ENCODE peak calls at places on chromosomes 3 and 15, in four cellular contexts. Y is dorsolateral prefrontal cortex, A is A549, R is PC-9. L is an unnamed sample.

GRCh38 chr15:44394062-44394461 is 33.4 kb upstream of the CTDSPL2 start:
- DNase-seq in R (no peak), A (no peak), Y (no peak), L (no peak)

GRCh38 chr15:68151277-68151676 is 53.9 kb downstream of the CALML4 start:
- DNase-seq in R (peak; percentile 47), A (no peak), Y (no peak), L (no peak)

GRCh38 chr3:124565013-124565412 is 165.2 kb upstream of the UMPS start:
- DNase-seq in A (peak; percentile 77), Y (peak; percentile 75), R (peak; percentile 41), L (no peak)

GRCh38 chr15:101535170-101535902 is 45.8 kb upstream of the PCSK6 start:
- DNase-seq in Y (no peak), R (no peak), A (no peak), L (peak; percentile 71)

GRCh38 chr3:63824309-63824708 is 5.2 kb downstream of the C3orf49 start:
- DNase-seq in Y (no peak), R (no peak), A (no peak), L (no peak)

GRCh38 chr3:105747621-105748165 is 121.1 kb downstream of the CBLB start:
- DNase-seq in R (peak; percentile 32), A (no peak), Y (no peak), L (no peak)

GRCh38 chr3:72145506-72146380 is 360.8 kb upstream of the PROK2 start:
- DNase-seq in Y (no peak), A (no peak), R (no peak), L (no peak)

GRCh38 chr15:59249816-59250215 is 43.2 kb downstream of the LDHAL6B start:
- DNase-seq in A (no peak), Y (no peak), R (peak; percentile 63), L (no peak)

GRCh38 chr3:83953417-83954089 is 1005.2 kb upstream of the CADM2 start:
- DNase-seq in A (no peak), Y (no peak), R (no peak), L (no peak)

GRCh38 chr15:64847448-64847847 is 5.7 kb downstream of the PLEKHO2 start:
- DNase-seq in R (no peak), Y (no peak), A (no peak), L (no peak)

GRCh38 chr15:64846246-64846645 is 4.5 kb downstream of the PLEKHO2 start:
- DNase-seq in Y (no peak), R (no peak), A (no peak), L (no peak)

GRCh38 chr15:64845826-64846225 is 4.1 kb downstream of the PLEKHO2 start:
- DNase-seq in A (no peak), Y (no peak), R (no peak), L (no peak)

GRCh38 chr15:64847876-64848716 is 6.4 kb downstream of the PLEKHO2 start:
- DNase-seq in Y (no peak), R (no peak), A (no peak), L (no peak)

GRCh38 chr15:64847016-64847415 is 5.3 kb downstream of the PLEKHO2 start:
- DNase-seq in A (no peak), R (no peak), Y (no peak), L (no peak)
- H3K27ac ChIP-seq in A (no peak overlapping the region), R (no peak overlapping the region), Y (peak overlapping the region; percentile 18), L (no peak overlapping the region)

DNA sequence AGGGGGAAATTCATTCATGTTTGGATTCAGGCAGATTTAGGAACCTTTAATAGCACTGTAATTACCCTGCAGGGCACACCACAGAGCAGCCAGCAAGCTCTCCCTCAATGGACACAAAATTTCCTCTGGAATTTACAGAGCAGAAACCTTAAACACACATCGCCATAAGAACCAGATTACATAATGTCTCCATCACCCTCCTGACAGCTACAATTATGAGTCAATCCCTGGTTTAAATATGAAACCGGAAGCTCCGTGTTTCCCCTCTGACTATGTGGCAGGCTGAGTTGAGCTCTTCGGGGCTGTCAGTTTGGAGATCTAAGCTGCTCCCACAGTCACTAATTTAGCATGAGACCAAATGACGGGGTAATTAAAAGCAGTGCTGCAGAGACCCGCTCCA is 134.6 kb downstream of the TMCO5A start:
- DNase-seq in Y (no peak), R (peak; percentile 78), A (peak; percentile 22), L (no peak)
- H3K4me3 ChIP-seq in Y (peak overlapping the region; percentile 42), R (peak overlapping the region; percentile 44), A (peak overlapping the region; percentile 24), L (peak overlapping the region; percentile 57)

GRCh38 chr3:33060609-33061337 is 36.2 kb downstream of the GLB1 start:
- DNase-seq in Y (no peak), A (no peak), R (no peak), L (no peak)

GRCh38 chr3:33064929-33065328 is 32.0 kb downstream of the GLB1 start:
- DNase-seq in R (no peak), Y (no peak), A (no peak), L (no peak)

GRCh38 chr3:33062814-33063346 is 34.1 kb downstream of the GLB1 start:
- DNase-seq in A (no peak), R (no peak), Y (no peak), L (no peak)

GRCh38 chr3:33061782-33062181 is 35.2 kb downstream of the GLB1 start:
- DNase-seq in R (no peak), A (no peak), Y (no peak), L (no peak)

DNA sequence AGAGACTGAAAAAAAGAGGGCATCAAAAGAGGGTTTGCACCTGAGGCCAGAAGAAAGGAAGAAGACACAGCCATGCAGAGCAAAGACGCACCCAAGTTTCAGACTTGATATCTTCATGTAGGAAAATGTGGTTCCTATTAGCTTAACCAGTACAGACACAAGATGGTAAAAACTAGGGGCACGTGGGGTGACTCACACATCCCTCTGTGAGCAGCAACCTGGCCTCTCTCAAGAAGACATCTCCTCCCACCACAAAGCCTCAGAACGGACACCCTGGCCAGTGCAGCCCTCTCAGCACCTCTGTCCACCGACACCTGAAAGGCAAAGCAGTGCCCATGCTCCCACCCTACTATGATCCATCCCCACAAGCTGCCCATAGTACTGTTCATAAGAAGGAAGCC is 33.3 kb downstream of the GLB1 start:
- DNase-seq in Y (no peak), A (no peak), R (no peak), L (no peak)
- H3K27ac ChIP-seq in Y (no peak overlapping the region), A (no peak overlapping the region), R (no peak overlapping the region), L (no peak overlapping the region)

DNA sequence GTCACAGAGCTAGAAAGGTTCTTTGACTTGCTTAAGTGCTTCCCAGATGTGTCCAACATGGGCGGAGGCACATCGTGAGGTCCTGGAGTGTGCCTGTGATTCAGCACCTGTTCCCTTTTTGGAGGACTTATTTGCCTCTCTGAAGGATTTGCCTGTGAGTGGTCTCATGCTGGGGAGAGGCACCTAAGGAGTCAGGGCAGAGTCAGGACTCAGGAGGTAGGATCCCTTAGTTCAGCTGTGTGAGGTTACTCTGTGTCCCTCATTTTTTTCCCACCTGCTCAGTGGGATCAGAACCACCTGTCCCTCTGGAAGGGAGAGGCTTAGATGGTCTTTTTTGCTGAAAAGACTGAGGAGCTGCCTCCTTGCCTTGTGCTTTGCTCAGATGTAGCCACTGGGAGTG is 3.0 kb downstream of the ZNF589 start:
- DNase-seq in R (no peak), Y (no peak), A (no peak), L (no peak)
- H3K4me3 ChIP-seq in R (no peak overlapping the region), Y (no peak overlapping the region), A (no peak overlapping the region), L (no peak overlapping the region)

DNA sequence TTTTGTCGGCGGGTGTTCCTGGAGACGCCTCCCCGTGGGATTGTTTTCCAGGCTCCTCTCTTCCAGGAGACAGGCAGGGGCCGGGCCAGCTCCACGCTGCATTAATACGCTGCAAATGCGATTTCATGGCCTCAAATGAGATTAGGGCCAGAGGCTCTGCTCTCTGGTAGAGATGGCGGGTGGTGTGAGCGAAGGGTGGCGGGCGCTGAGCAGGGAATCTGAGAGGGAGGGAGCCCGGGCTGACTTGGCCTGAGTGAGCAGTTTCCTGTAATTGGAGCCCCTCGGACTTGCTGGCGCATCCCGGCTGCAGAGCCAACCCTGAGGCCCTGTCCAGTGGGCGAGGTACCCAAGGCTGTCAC is 7.4 kb upstream of the CCDC33 start:
- DNase-seq in Y (no peak), R (no peak), A (no peak), L (no peak)
- H3K27ac ChIP-seq in Y (no peak overlapping the region), R (no peak overlapping the region), A (no peak overlapping the region), L (no peak overlapping the region)

DNA sequence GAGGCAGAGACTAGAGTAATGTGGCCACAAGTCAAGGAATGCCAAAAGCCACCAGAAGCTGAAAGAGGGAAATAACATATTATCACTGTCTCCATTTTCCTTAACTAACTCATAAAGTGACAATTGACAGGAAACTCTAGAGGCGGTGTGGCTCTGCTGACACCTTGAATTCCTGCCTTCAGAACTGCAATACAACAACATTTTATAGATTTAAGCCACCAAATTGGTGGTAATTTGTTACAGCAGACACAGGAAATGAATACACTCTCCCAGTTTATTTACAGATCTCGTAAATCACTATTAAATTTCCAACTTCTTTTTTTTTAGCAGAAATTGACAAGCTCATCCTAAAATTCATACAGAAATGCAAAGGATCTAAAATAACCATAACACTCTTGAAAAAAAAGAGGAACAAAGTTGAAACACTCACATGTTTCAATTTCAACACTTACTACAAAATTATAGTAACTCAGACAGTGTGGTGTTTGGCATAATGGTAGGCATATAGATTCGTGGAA is 449.9 kb downstream of the OTOL1 start:
- DNase-seq in Y (no peak), A (no peak), R (no peak), L (no peak)
- H3K4me3 ChIP-seq in Y (no peak overlapping the region), A (no peak overlapping the region), R (no peak overlapping the region), L (no peak overlapping the region)

GRCh38 chr3:21672303-21672702 is 78.7 kb downstream of the ZNF385D start:
- DNase-seq in R (peak; percentile 60), Y (no peak), A (no peak), L (no peak)
- H3K27ac ChIP-seq in R (peak overlapping the region; percentile 49), Y (no peak overlapping the region), A (no peak overlapping the region), L (peak overlapping the region; percentile 5)

L was measured in coronary artery.